ENCODE peak calls at places on chromosomes 5 and 9, in five cellular contexts. R is H1, Q is HCT116, A is K562, E is GM12878. X is an unnamed sample.

GRCh38 chr9:128164332-128164885 is 4.3 kb downstream of the BBLN start:
- DNase-seq in R (no peak), Q (no peak), A (no peak), E (no peak), X (no peak)

GRCh38 chr5:42785756-42786155 is 25.9 kb downstream of the SELENOP start:
- DNase-seq in R (no peak), Q (no peak), A (no peak), E (no peak), X (no peak)

GRCh38 chr5:168651654-168652053 is 72.5 kb upstream of the PANK3 start:
- DNase-seq in R (no peak), Q (no peak), A (no peak), E (no peak), X (no peak)

GRCh38 chr5:74034738-74035137 is 408.7 kb downstream of the ARHGEF28 start:
- DNase-seq in R (no peak), Q (no peak), A (no peak), E (no peak), X (no peak)

GRCh38 chr5:151086905-151087360 is 6.1 kb upstream of the TNIP1 start:
- DNase-seq in R (no peak), Q (no peak), A (no peak), E (no peak), X (no peak)

GRCh38 chr5:93252165-93252564 is 328.9 kb downstream of the NR2F1-AS1 start:
- DNase-seq in R (no peak), Q (peak), A (no peak), E (no peak), X (peak)

GRCh38 chr5:9774472-9775079 is 144.4 kb upstream of the TAS2R1 start:
- DNase-seq in R (no peak), Q (no peak), A (no peak), E (no peak), X (peak)

GRCh38 chr5:56112526-56113121 is 117.9 kb upstream of the IL6ST start:
- DNase-seq in R (no peak), Q (no peak), A (no peak), E (no peak), X (no peak)

GRCh38 chr9:107169796-107170195 is 113.3 kb upstream of the RAD23B start:
- DNase-seq in R (no peak), Q (no peak), A (no peak), E (no peak), X (no peak)

GRCh38 chr5:14142202-14142855 is 813 bp upstream of the TRIO start:
- DNase-seq in R (no peak), Q (no peak), A (no peak), E (no peak), X (no peak)

GRCh38 chr9:132538071-132538470 is 44.3 kb upstream of the BARHL1 start:
- DNase-seq in R (no peak), Q (no peak), A (no peak), E (no peak), X (no peak)

GRCh38 chr9:121178676-121179372 is 22.8 kb downstream of the RAB14 start:
- DNase-seq in R (no peak), Q (no peak), A (no peak), E (no peak), X (no peak)

GRCh38 chr5:93250431-93250830 is 330.6 kb downstream of the NR2F1-AS1 start:
- DNase-seq in R (no peak), Q (no peak), A (no peak), E (no peak), X (no peak)

GRCh38 chr5:168793844-168794837 is 215.0 kb upstream of the PANK3 start:
- DNase-seq in R (no peak), Q (no peak), A (no peak), E (no peak), X (peak)

GRCh38 chr5:67648201-67648671 is 451.6 kb upstream of the CD180 start:
- DNase-seq in R (no peak), Q (no peak), A (no peak), E (no peak), X (no peak)

GRCh38 chr9:79578891-79579290 is 7.1 kb downstream of the TLE4 start:
- DNase-seq in R (no peak), Q (no peak), A (no peak), E (no peak), X (no peak)

GRCh38 chr5:57113486-57113885 is 60.4 kb upstream of the GPBP1 start:
- DNase-seq in R (no peak), Q (no peak), A (no peak), E (no peak), X (no peak)

GRCh38 chr5:141528401-141528984 is 39.6 kb downstream of the PCDHGC5 start:
- DNase-seq in R (no peak), Q (no peak), A (no peak), E (no peak), X (no peak)

GRCh38 chr5:141525659-141526058 is 36.8 kb downstream of the PCDHGC5 start:
- DNase-seq in R (no peak), Q (no peak), A (no peak), E (no peak), X (peak)

GRCh38 chr5:141532726-141533125 is 43.8 kb downstream of the PCDHGC5 start:
- DNase-seq in R (no peak), Q (no peak), A (no peak), E (no peak), X (no peak)

GRCh38 chr5:141529873-141530272 is 41.0 kb downstream of the PCDHGC5 start:
- DNase-seq in R (no peak), Q (no peak), A (no peak), E (no peak), X (no peak)

DNA sequence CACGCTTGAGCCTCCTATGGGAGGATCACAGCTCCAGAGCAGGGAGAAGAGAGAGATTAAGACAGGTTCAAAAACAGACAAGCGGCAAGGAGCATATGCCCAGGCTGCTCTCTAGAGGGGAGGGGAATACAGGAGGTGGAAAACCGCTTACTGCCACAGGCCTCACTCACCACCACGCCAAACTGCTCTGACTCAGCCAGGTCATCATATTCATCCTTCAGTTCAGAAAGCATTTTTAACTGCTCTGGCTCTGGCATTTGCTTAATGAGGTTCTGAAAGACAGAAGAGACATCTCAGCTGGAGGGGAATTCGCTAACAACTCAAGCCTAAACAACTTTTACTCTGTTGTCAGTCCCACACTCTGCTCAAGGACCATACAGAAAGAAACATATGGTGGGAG is 40.1 kb downstream of the PCDHGC5 start:
- DNase-seq in R (no peak), Q (no peak), A (no peak), E (no peak), X (no peak)
- H3K27ac ChIP-seq in R (no peak), Q (no peak), A (no peak), E (peak), X (no peak)

GRCh38 chr9:6842584-6842947 is 84.8 kb downstream of the KDM4C start:
- DNase-seq in R (no peak), Q (no peak), A (no peak), E (no peak), X (no peak)

GRCh38 chr9:6843742-6844141 is 86.0 kb downstream of the KDM4C start:
- DNase-seq in R (no peak), Q (no peak), A (no peak), E (no peak), X (no peak)

GRCh38 chr9:6845128-6845826 is 87.5 kb downstream of the KDM4C start:
- DNase-seq in R (no peak), Q (no peak), A (no peak), E (no peak), X (peak)

DNA sequence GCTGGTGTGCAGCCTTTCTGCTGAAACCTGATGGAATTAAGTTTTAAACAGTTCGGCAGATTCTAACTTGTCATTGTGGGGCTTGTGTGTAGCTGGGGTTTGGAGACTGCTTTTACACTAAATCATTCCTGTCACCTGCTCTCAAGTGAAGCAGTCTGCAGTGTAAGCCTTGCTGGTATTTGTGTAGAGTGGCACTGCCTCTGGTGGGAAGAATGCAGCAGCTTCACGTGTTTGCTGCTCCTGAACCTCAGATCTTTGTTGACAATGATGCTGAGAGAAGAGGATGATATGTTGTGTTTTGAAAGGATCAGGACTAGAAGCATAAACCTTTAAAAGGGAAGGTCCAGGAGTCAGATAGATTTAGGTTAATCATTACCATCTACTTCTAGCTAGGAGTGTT is 88.1 kb downstream of the KDM4C start:
- DNase-seq in R (no peak), Q (peak), A (no peak), E (no peak), X (peak)
- TF ChIP-seq JUND in R (no peak), Q (no peak), A (no peak), E (no peak), X (no peak)

GRCh38 chr5:153543959-153544470 is 53.5 kb downstream of the GRIA1 start:
- DNase-seq in R (no peak), Q (no peak), A (no peak), E (no peak), X (no peak)

GRCh38 chr5:153546566-153546965 is 56.1 kb downstream of the GRIA1 start:
- DNase-seq in R (no peak), Q (no peak), A (no peak), E (no peak), X (no peak)

GRCh38 chr5:153539983-153540382 is 49.5 kb downstream of the GRIA1 start:
- DNase-seq in R (no peak), Q (no peak), A (no peak), E (no peak), X (no peak)

GRCh38 chr5:153542536-153542935 is 52.1 kb downstream of the GRIA1 start:
- DNase-seq in R (no peak), Q (no peak), A (no peak), E (no peak), X (no peak)

DNA sequence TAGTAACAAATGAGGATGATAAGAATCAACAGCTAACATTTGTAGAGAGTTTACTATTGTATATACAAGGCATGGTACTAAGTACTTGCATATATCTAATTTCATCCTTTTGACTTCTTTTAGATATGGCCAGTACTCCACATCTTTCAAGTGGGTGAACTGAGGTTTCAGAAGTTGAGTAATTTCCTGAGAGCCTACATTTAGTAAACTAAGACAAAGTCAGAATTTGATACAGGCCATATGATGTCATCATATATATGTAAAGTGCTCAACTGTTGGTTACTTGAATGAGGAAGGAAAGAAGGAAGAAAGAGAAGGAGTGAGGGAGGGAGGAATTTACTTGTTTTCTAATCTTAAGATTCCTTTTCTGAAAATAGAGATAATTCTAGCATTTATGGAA is 52.8 kb downstream of the GRIA1 start:
- DNase-seq in R (no peak), Q (no peak), A (no peak), E (no peak), X (no peak)
- TF ChIP-seq SRF in R (no peak), Q (no peak), A (no peak), E (no peak), X (no peak)

GRCh38 chr9:2427016-2427891 is 194.3 kb upstream of the VLDLR start:
- DNase-seq in R (no peak), Q (no peak), A (no peak), E (no peak), X (no peak)
- H3K27ac ChIP-seq in R (no peak), Q (no peak), A (no peak), E (no peak), X (no peak)

DNA sequence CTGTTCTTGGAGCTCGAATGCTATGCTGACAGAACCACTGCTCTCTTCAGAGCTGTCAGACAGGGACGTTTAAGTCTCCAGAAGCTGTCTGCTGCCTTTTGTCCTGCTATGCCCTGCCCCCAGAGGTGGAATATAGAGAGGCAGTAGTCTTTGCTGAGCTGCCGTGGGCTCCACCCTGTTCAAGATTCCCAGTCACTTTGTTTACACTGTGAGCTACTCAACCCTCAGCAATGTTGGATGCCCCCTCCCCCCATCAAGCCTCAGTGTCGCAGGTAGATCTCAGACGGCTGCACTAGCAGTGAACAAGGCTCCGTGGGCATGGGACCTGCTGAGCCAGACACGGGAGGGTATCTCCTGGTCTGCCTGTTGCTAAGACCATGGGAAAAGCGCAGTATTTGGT is 344.2 kb downstream of the TMEM161B start:
- DNase-seq in R (no peak), Q (no peak), A (no peak), E (no peak), X (peak)
- TF ChIP-seq JUND in R (no peak), Q (no peak), A (no peak), E (no peak), X (no peak)

X was measured in HepG2.